ENCODE peak calls at places on chromosomes 6 and 20, in nine cellular contexts. J, K, B, T, W, Y, L, I and N are unnamed samples. For H3K36me3, the result is how much of the 10 kb centered on the place peaks cover.

GRCh38 chr6:129235167-129236072 is 352.5 kb downstream of the LAMA2 start:
- DNase-seq in I (no peak), B (no peak), Y (no peak), T (no peak), J (no peak), K (no peak), L (no peak), W (peak), N (no peak)

GRCh38 chr20:10735195-10735949 is 61.6 kb upstream of the JAG1 start:
- DNase-seq in Y (no peak), T (no peak), I (no peak), W (peak), K (no peak), L (peak), B (no peak), J (no peak), N (no peak)

GRCh38 chr6:19368511-19368910 is 468.7 kb upstream of the ID4 start:
- DNase-seq in K (no peak), L (no peak), B (peak), T (peak), I (no peak), J (no peak), Y (no peak), W (peak), N (no peak)

GRCh38 chr20:21767739-21768223 is 62.3 kb downstream of the PAX1 start:
- DNase-seq in L (no peak), B (no peak), I (no peak), Y (no peak), T (no peak), W (no peak), J (no peak), K (peak), N (no peak)

GRCh38 chr20:61056136-61056535 is 195.9 kb upstream of the CDH4 start:
- DNase-seq in W (no peak), T (no peak), Y (peak), L (no peak), K (no peak), I (no peak), J (no peak), B (no peak), N (no peak)

GRCh38 chr20:44115762-44116644 is 71.0 kb downstream of the JPH2 start:
- DNase-seq in K (no peak), L (no peak), T (no peak), J (no peak), W (no peak), Y (no peak), B (no peak), I (no peak), N (no peak)

GRCh38 chr20:4488407-4489339 is 233.0 kb upstream of the PRND start:
- DNase-seq in W (peak), K (no peak), T (no peak), I (no peak), B (peak), L (no peak), Y (no peak), J (no peak), N (no peak)

GRCh38 chr6:38025431-38025830 is 205.9 kb downstream of the ZFAND3 start:
- DNase-seq in B (no peak), J (no peak), W (no peak), L (no peak), Y (no peak), T (no peak), K (no peak), I (no peak), N (no peak)

GRCh38 chr6:133855599-133855972 is 33.3 kb upstream of the TCF21 start:
- DNase-seq in L (no peak), Y (no peak), W (no peak), J (no peak), K (no peak), B (peak), I (no peak), T (no peak), N (no peak)

GRCh38 chr20:14604143-14604542 is 266.7 kb upstream of the FLRT3 start:
- DNase-seq in W (no peak), T (no peak), Y (no peak), K (no peak), I (no peak), L (no peak), J (no peak), B (no peak), N (no peak)

GRCh38 chr6:76435174-76435573 is 362.7 kb upstream of the IMPG1 start:
- DNase-seq in T (no peak), J (no peak), I (no peak), B (no peak), K (no peak), W (no peak), L (no peak), Y (no peak), N (no peak)

GRCh38 chr6:50922579-50923525 is 104.2 kb downstream of the TFAP2B start:
- DNase-seq in I (no peak), W (no peak), Y (no peak), K (no peak), T (no peak), L (no peak), B (peak), J (no peak), N (no peak)

GRCh38 chr20:5933802-5934436 is 16.4 kb downstream of the TRMT6 start:
- DNase-seq in J (no peak), W (peak), Y (no peak), B (peak), T (no peak), K (peak), L (peak), I (no peak), N (no peak)

GRCh38 chr20:30922129-30922528 is 335.3 kb upstream of the DEFB115 start:
- DNase-seq in W (no peak), B (no peak), Y (peak), I (no peak), L (no peak), K (no peak), T (no peak), J (no peak), N (no peak)

GRCh38 chr6:118187568-118188164 is 280.6 kb downstream of the SLC35F1 start:
- DNase-seq in W (peak), B (no peak), T (no peak), L (no peak), J (no peak), K (no peak), Y (no peak), I (no peak), N (no peak)

GRCh38 chr20:4369798-4370124 is 351.9 kb upstream of the PRND start:
- DNase-seq in Y (no peak), K (no peak), L (no peak), I (no peak), B (no peak), T (no peak), J (no peak), W (no peak), N (no peak)

GRCh38 chr6:145015739-145016558 is 719.4 kb downstream of the EPM2A start:
- DNase-seq in Y (no peak), T (peak), K (no peak), L (no peak), I (no peak), J (no peak), W (peak), B (peak), N (no peak)

GRCh38 chr6:159307246-159307790 is 138.1 kb downstream of the FNDC1 start:
- DNase-seq in T (no peak), W (no peak), J (no peak), K (no peak), I (no peak), B (no peak), Y (no peak), L (no peak), N (no peak)

GRCh38 chr6:130598021-130598989 is 228.9 kb upstream of the SMLR1 start:
- DNase-seq in I (no peak), K (no peak), T (no peak), B (peak), J (no peak), L (no peak), W (no peak), Y (no peak), N (no peak)

GRCh38 chr6:49606696-49607390 is 29.8 kb downstream of the RHAG start:
- DNase-seq in Y (no peak), T (peak), K (peak), J (no peak), B (peak), L (peak), I (peak), W (peak), N (no peak)

GRCh38 chr6:24666097-24666615 is 543 bp downstream of the TDP2 start:
- DNase-seq in T (no peak), L (no peak), B (peak), Y (peak), K (peak), J (peak), I (no peak), W (peak), N (no peak)

GRCh38 chr6:149567846-149568585 is 1.8 kb downstream of the GINM1 start:
- DNase-seq in J (no peak), L (no peak), K (no peak), I (no peak), T (no peak), B (no peak), Y (no peak), W (no peak), N (no peak)

GRCh38 chr20:33081411-33082154 is 2.1 kb downstream of the BPIFB4 start:
- DNase-seq in J (no peak), T (no peak), Y (no peak), I (no peak), L (no peak), B (no peak), K (no peak), W (no peak), N (no peak)

GRCh38 chr6:24918641-24919403 is 16.9 kb downstream of the RIPOR2 start:
- DNase-seq in B (no peak), T (no peak), J (peak), L (peak), K (no peak), W (no peak), Y (no peak), I (no peak), N (no peak)

GRCh38 chr20:8652396-8652795 is 416.5 kb upstream of the PLCB4 start:
- DNase-seq in W (no peak), I (no peak), J (no peak), T (no peak), K (no peak), Y (no peak), B (no peak), L (no peak), N (no peak)

GRCh38 chr6:63475707-63476106 is 96.6 kb upstream of the LOC128125822 start:
- DNase-seq in I (no peak), B (no peak), K (no peak), T (no peak), L (peak), J (no peak), W (no peak), Y (no peak), N (no peak)

GRCh38 chr6:8113260-8113659 is 10.9 kb upstream of the EEF1E1 start:
- DNase-seq in J (no peak), B (no peak), K (no peak), W (peak), T (no peak), I (no peak), L (no peak), Y (no peak), N (no peak)

GRCh38 chr20:44614525-44614924 is 32.1 kb downstream of the PKIG start:
- DNase-seq in W (no peak), I (no peak), K (no peak), B (no peak), T (no peak), Y (peak), L (peak), J (no peak), N (no peak)

GRCh38 chr6:37262446-37263026 is 4.6 kb upstream of the TMEM217 start:
- DNase-seq in T (no peak), J (no peak), I (no peak), L (no peak), W (no peak), B (no peak), K (no peak), Y (no peak), N (no peak)

GRCh38 chr20:25285091-25285647 is 37.3 kb downstream of the PYGB start:
- DNase-seq in I (no peak), L (peak), W (no peak), K (peak), Y (peak), B (no peak), T (no peak), J (no peak), N (no peak)

GRCh38 chr20:3218307-3218988 is 9.2 kb downstream of the ITPA start:
- DNase-seq in Y (no peak), K (peak), I (peak), W (peak), B (no peak), L (peak), T (no peak), J (peak), N (peak)

GRCh38 chr20:33814238-33814712 is 3.1 kb downstream of the CHMP4B start:
- DNase-seq in Y (no peak), I (no peak), W (no peak), L (no peak), J (no peak), K (no peak), B (no peak), T (no peak), N (no peak)

GRCh38 chr20:63495771-63496403 is 3.0 kb downstream of the EEF1A2 start:
- DNase-seq in L (peak), T (no peak), Y (no peak), W (peak), B (peak), I (peak), J (peak), K (peak), N (peak)

GRCh38 chr20:63498950-63499332 is at the start of gene EEF1A2:
- DNase-seq in L (no peak), T (no peak), K (peak), Y (no peak), B (no peak), J (peak), W (no peak), I (peak), N (peak)

GRCh38 chr20:63497946-63498935 is 642 bp downstream of the EEF1A2 start:
- DNase-seq in K (peak), T (no peak), I (no peak), L (no peak), Y (no peak), W (peak), B (peak), J (no peak), N (no peak)

GRCh38 chr20:63496404-63497120 is 2.3 kb downstream of the EEF1A2 start:
- DNase-seq in K (no peak), Y (no peak), J (no peak), T (no peak), I (no peak), W (no peak), L (no peak), B (no peak), N (no peak)

GRCh38 chr20:63497138-63497945 is 1.5 kb downstream of the EEF1A2 start:
- DNase-seq in T (no peak), J (no peak), I (no peak), W (no peak), L (no peak), B (no peak), K (no peak), Y (no peak), N (no peak)
- H3K4me3 ChIP-seq in T (peak), J (no peak), I (no peak), W (no peak), L (peak), B (no peak), K (peak), Y (no peak), N (no peak)

GRCh38 chr20:41436679-41437078 is 70.1 kb upstream of the EMILIN3 start:
- DNase-seq in T (no peak), K (no peak), J (no peak), W (peak), B (peak), I (peak), L (no peak), Y (no peak), N (no peak)
- H3K36me3 ChIP-seq in T (under half), K (under half), J (under half), W (under half), B (under half), I (under half), L (under half), Y (half or more), N (under half)

DNA sequence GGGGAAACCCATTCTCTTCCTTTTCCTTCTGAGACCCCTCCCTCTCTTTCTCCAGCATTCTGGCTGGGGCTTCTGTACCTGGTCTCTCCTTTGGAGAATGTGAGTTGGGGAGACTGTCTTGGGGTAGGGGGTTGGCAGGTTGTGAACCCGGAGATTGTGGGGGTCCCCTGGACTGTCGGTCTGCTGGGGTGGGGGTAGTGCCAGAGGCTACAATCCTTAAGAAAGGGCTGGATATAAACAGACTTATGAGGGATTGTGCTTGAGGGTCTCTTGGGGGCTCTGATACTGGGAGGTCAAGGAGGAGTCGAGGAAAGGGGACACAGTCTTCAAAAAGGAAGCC is 2.4 kb downstream of the SPAG4 start:
- DNase-seq in Y (no peak), B (no peak), I (no peak), W (no peak), K (no peak), T (no peak), L (no peak), J (no peak), N (no peak)
- H3K4me3 ChIP-seq in Y (peak), B (peak), I (peak), W (peak), K (peak), T (peak), L (peak), J (peak), N (peak)

DNA sequence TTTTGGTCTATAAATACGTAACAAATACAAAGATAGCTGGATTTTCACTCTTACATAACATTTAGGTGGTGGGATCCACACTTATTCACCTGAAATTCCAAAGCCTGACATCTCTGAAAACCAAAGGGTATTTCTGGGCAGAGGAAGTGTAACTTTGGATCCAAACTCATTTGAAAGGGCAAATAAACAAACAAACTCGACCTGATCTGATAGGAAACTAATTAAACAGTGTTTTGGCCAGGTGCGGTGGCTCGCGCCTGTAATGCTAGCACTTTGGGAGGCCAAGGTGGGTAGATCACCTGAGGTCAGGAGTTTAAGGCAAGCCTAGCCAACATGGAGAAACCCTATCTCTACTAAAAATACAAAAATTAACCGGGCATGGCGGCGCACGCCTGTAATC is 128.9 kb downstream of the ZMYND8 start:
- DNase-seq in Y (no peak), J (no peak), T (no peak), L (no peak), K (no peak), B (no peak), W (no peak), I (no peak), N (no peak)
- H3K36me3 ChIP-seq in Y (half or more), J (under half), T (under half), L (under half), K (half or more), B (under half), W (under half), I (under half), N (under half)

GRCh38 chr6:28789553-28790083 is 134.2 kb downstream of the TRIM27 start:
- DNase-seq in W (peak), J (no peak), T (peak), L (no peak), Y (no peak), B (peak), K (no peak), I (no peak), N (no peak)

GRCh38 chr6:28791002-28791383 is 132.8 kb downstream of the TRIM27 start:
- DNase-seq in W (no peak), B (no peak), J (no peak), L (no peak), K (no peak), T (no peak), I (no peak), Y (no peak), N (no peak)

DNA sequence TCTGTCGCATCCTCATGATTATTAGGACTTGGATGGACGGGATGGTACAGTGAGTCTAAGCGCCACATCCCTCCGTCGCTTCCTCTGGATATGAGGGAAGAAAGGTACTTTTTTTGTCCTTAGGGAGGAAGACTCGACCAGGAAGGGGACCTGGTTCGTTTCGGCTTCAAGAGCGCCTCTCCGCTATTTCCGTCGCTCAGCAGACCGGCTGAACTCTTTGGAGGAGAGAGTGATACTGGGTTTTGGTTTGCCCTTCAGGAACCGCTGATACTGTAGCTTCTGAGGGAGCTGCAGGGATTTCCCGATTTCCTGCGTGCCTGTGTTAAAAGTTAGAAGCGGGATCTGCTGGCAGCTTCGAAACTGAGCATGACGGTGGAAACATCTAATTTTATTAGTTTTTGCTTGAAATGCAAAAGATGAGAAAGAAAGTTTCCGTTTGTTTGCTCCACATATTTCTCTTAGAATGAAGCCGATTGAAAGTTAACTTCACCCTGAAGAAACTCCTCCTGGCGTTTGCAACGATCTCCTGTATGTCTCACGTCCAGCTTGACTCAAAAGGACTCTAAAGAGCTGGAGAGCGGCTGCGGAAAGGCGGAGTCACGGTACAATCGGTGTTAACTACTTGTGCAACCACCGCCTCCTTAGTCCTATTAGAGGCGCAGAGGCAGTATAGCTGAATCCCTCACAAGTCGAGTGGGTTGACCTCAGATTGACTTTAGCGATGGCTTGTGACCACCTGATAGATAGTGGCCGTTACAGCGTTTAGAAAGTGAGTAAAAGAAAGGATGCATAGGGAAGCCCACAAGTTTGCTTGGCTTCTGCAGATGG is 129.4 kb downstream of the TRIM27 start:
- DNase-seq in Y (no peak), W (peak), L (no peak), I (no peak), K (peak), B (peak), T (no peak), J (no peak), N (no peak)
- H3K4me3 ChIP-seq in Y (no peak), W (peak), L (no peak), I (no peak), K (peak), B (peak), T (no peak), J (no peak), N (no peak)